ENCODE peak calls at places on chromosomes 4 and X, in eight cellular contexts. J, A, I, P, R, G, H and L are unnamed samples.

GRCh38 chrX:17860179-17860780 is 818 bp downstream of the RAI2 start:
- DNase-seq in J (no peak), A (no peak), I (no peak), P (no peak), R (peak), G (no peak), H (no peak), L (no peak)

GRCh38 chrX:49915352-49916222 is 6.8 kb upstream of the CLCN5 start:
- DNase-seq in J (peak), A (no peak), I (no peak), P (peak), R (peak), G (peak), H (peak), L (peak)

GRCh38 chr4:71553605-71554004 is 214.8 kb downstream of the SLC4A4 start:
- DNase-seq in J (peak), A (no peak), I (no peak), P (peak), R (no peak), G (peak), H (peak), L (peak)

GRCh38 chr4:159197260-159197884 is 94.5 kb downstream of the RAPGEF2 start:
- DNase-seq in J (no peak), A (no peak), I (no peak), P (no peak), R (no peak), G (no peak), H (no peak), L (no peak)

GRCh38 chrX:12210196-12210815 is 72.0 kb downstream of the FRMPD4 start:
- DNase-seq in J (peak), A (no peak), I (no peak), P (no peak), R (no peak), G (peak), H (peak), L (no peak)

GRCh38 chr4:26048962-26049361 is 134.9 kb downstream of the SMIM20 start:
- DNase-seq in J (peak), A (no peak), I (no peak), P (no peak), R (no peak), G (no peak), H (no peak), L (no peak)

GRCh38 chr4:100516225-100516624 is 1.6 kb downstream of the EMCN start:
- DNase-seq in J (no peak), A (no peak), I (no peak), P (no peak), R (no peak), G (no peak), H (no peak), L (no peak)

GRCh38 chrX:150575415-150575814 is 7.0 kb downstream of the MTM1 start:
- DNase-seq in J (no peak), A (no peak), I (no peak), P (peak), R (no peak), G (peak), H (peak), L (no peak)

GRCh38 chrX:97310373-97310772 is 426.7 kb downstream of the RPA4 start:
- DNase-seq in J (no peak), A (no peak), I (no peak), P (no peak), R (no peak), G (peak), H (peak), L (no peak)

GRCh38 chr4:110945600-110945999 is 322.7 kb upstream of the PITX2 start:
- DNase-seq in J (no peak), A (no peak), I (no peak), P (no peak), R (no peak), G (no peak), H (no peak), L (no peak)

GRCh38 chrX:20361081-20361889 is 94.6 kb upstream of the RPS6KA3 start:
- DNase-seq in J (peak), A (no peak), I (no peak), P (no peak), R (no peak), G (peak), H (peak), L (no peak)

GRCh38 chrX:19889582-19890342 is 2.4 kb upstream of the SH3KBP1 start:
- DNase-seq in J (peak), A (peak), I (no peak), P (peak), R (no peak), G (peak), H (peak), L (peak)

GRCh38 chrX:9429767-9430166 is 35.1 kb upstream of the TBL1X start:
- DNase-seq in J (no peak), A (no peak), I (no peak), P (no peak), R (no peak), G (no peak), H (no peak), L (no peak)

GRCh38 chr4:151668687-151669402 is 92.0 kb downstream of the GATB start:
- DNase-seq in J (no peak), A (no peak), I (no peak), P (no peak), R (no peak), G (peak), H (peak), L (no peak)

GRCh38 chr4:2337131-2337723 is 75.3 kb upstream of the MXD4 start:
- DNase-seq in J (no peak), A (no peak), I (no peak), P (no peak), R (peak), G (no peak), H (no peak), L (no peak)

GRCh38 chr4:87805971-87806370 is 6.6 kb downstream of the IBSP start:
- DNase-seq in J (no peak), A (peak), I (no peak), P (no peak), R (no peak), G (no peak), H (peak), L (no peak)

GRCh38 chr4:189304755-189305154 is 635.9 kb upstream of the FRG1 start:
- DNase-seq in J (no peak), A (no peak), I (no peak), P (no peak), R (no peak), G (peak), H (peak), L (no peak)

GRCh38 chr4:52651993-52652672 is 7.0 kb downstream of the USP46 start:
- DNase-seq in J (peak), A (no peak), I (no peak), P (no peak), R (no peak), G (no peak), H (peak), L (no peak)

GRCh38 chr4:76016383-76016782 is 6.9 kb downstream of the CXCL10 start:
- DNase-seq in J (no peak), A (no peak), I (no peak), P (peak), R (no peak), G (no peak), H (no peak), L (no peak)

GRCh38 chr4:51943221-51943620 is 76.9 kb downstream of the LRRC66 start:
- DNase-seq in J (peak), A (no peak), I (no peak), P (no peak), R (no peak), G (peak), H (peak), L (no peak)

GRCh38 chrX:123860506-123860840 is 620 bp downstream of the XIAP start:
- DNase-seq in J (no peak), A (no peak), I (no peak), P (peak), R (no peak), G (peak), H (no peak), L (peak)

GRCh38 chr4:81818385-81818784 is 346.7 kb upstream of the RASGEF1B start:
- DNase-seq in J (no peak), A (no peak), I (no peak), P (no peak), R (no peak), G (no peak), H (no peak), L (no peak)

GRCh38 chr4:37749398-37749988 is 63.3 kb upstream of the RELL1 start:
- DNase-seq in J (no peak), A (no peak), I (no peak), P (peak), R (no peak), G (no peak), H (no peak), L (peak)

GRCh38 chrX:151174581-151175282 is 1.7 kb upstream of the GPR50 start:
- DNase-seq in J (no peak), A (no peak), I (no peak), P (no peak), R (peak), G (no peak), H (no peak), L (no peak)

GRCh38 chr4:24910504-24910903 is 2.3 kb downstream of the CCDC149 start:
- DNase-seq in J (no peak), A (peak), I (no peak), P (no peak), R (no peak), G (no peak), H (peak), L (no peak)

GRCh38 chrX:70219938-70220764 is 14.3 kb upstream of the AWAT1 start:
- DNase-seq in J (no peak), A (no peak), I (no peak), P (no peak), R (no peak), G (no peak), H (peak), L (no peak)

GRCh38 chrX:37405954-37406353 is 56.8 kb downstream of the PRRG1 start:
- DNase-seq in J (peak), A (peak), I (no peak), P (no peak), R (no peak), G (peak), H (peak), L (no peak)

GRCh38 chr4:85058551-85058950 is 92.1 kb upstream of the WDFY3 start:
- DNase-seq in J (peak), A (peak), I (no peak), P (no peak), R (no peak), G (no peak), H (peak), L (no peak)

GRCh38 chr4:4330794-4331193 is 40.7 kb downstream of the ZBTB49 start:
- DNase-seq in J (no peak), A (no peak), I (no peak), P (no peak), R (no peak), G (no peak), H (no peak), L (no peak)

GRCh38 chr4:3710451-3711182 is 55.6 kb upstream of the ADRA2C start:
- DNase-seq in J (peak), A (no peak), I (no peak), P (no peak), R (no peak), G (peak), H (no peak), L (no peak)

GRCh38 chr4:3676907-3677495 is 89.2 kb upstream of the ADRA2C start:
- DNase-seq in J (no peak), A (no peak), I (no peak), P (no peak), R (no peak), G (no peak), H (no peak), L (no peak)

GRCh38 chr4:7372673-7373072 is 62.1 kb downstream of the PSAPL1 start:
- DNase-seq in J (no peak), A (no peak), I (no peak), P (no peak), R (no peak), G (no peak), H (peak), L (no peak)